ENCODE peak calls at places on chromosomes 5 and 9, in six cellular contexts. F, V, Y, J, A and Q are unnamed samples.

GRCh38 chr5:169174923-169175322 is 126.0 kb downstream of the SLIT3 start:
- DNase-seq in F (no peak), Y (no peak), V (no peak), A (no peak), J (no peak), Q (no peak)

GRCh38 chr5:17343675-17344074 is 126.2 kb downstream of the BASP1 start:
- DNase-seq in A (no peak), F (no peak), Y (no peak), J (no peak), V (no peak), Q (no peak)

GRCh38 chr5:90866333-90866732 is 307.7 kb downstream of the ADGRV1 start:
- DNase-seq in J (no peak), F (peak; percentile 48), V (no peak), A (no peak), Y (no peak), Q (no peak)

GRCh38 chr9:129140397-129141065 is 29.3 kb downstream of the PTPA start:
- DNase-seq in A (peak; percentile 63), F (peak; percentile 68), Y (no peak), J (no peak), V (peak; percentile 79), Q (no peak)

GRCh38 chr5:169550227-169550626 is 33.3 kb upstream of the SPDL1 start:
- DNase-seq in J (no peak), A (no peak), V (no peak), Y (no peak), F (no peak), Q (no peak)

GRCh38 chr9:99748251-99748650 is 73.4 kb upstream of the NR4A3 start:
- DNase-seq in A (no peak), Y (no peak), F (no peak), J (no peak), V (no peak), Q (no peak)

GRCh38 chr5:83222906-83223305 is 145.6 kb downstream of the XRCC4 start:
- DNase-seq in V (no peak), Y (no peak), J (no peak), A (no peak), F (no peak), Q (no peak)

GRCh38 chr9:1462626-1463308 is 412.6 kb downstream of the DMRT2 start:
- DNase-seq in F (no peak), V (no peak), J (no peak), A (no peak), Y (no peak), Q (no peak)

GRCh38 chr5:126806-127205 is 34.8 kb downstream of the PLEKHG4B start:
- DNase-seq in F (no peak), Y (no peak), V (no peak), A (no peak), J (peak; percentile 29), Q (no peak)

GRCh38 chr9:116156621-116157314 is 3.2 kb downstream of the PAPPA start:
- DNase-seq in Y (no peak), A (peak; percentile 79), F (peak; percentile 44), J (no peak), V (peak; percentile 80), Q (peak; percentile 84)

GRCh38 chr5:90294604-90295003 is 115.0 kb downstream of the CETN3 start:
- DNase-seq in Y (no peak), J (no peak), A (no peak), V (no peak), F (no peak), Q (no peak)

GRCh38 chr9:20319641-20320337 is 302.5 kb downstream of the MLLT3 start:
- DNase-seq in Y (no peak), A (no peak), F (no peak), V (no peak), J (peak; percentile 86), Q (no peak)

GRCh38 chr5:56735845-56736641 is 79.3 kb upstream of the MAP3K1 start:
- DNase-seq in J (no peak), Y (no peak), V (no peak), F (no peak), A (no peak), Q (no peak)

GRCh38 chr5:66171349-66172344 is 27.5 kb downstream of the SREK1 start:
- DNase-seq in A (peak; percentile 22), J (no peak), F (peak; percentile 34), Y (no peak), V (no peak), Q (no peak)

GRCh38 chr5:143008809-143009521 is 238.8 kb downstream of the ARHGAP26 start:
- DNase-seq in Y (peak; percentile 49), V (no peak), J (no peak), F (no peak), A (peak; percentile 32), Q (peak; percentile 61)

GRCh38 chr9:76761448-76761847 is 2.8 kb upstream of the PCA3 start:
- DNase-seq in V (no peak), F (no peak), Y (no peak), J (no peak), A (no peak), Q (no peak)

GRCh38 chr9:9746826-9747225 is 866.0 kb downstream of the PTPRD start:
- DNase-seq in F (no peak), V (no peak), Y (no peak), J (no peak), A (no peak), Q (no peak)

GRCh38 chr5:32708949-32709348 is 2.2 kb upstream of the NPR3 start:
- DNase-seq in F (peak; percentile 11), Y (no peak), J (no peak), A (no peak), V (peak; percentile 56), Q (no peak)

GRCh38 chr5:1508679-1509290 is 15.0 kb downstream of the LPCAT1 start:
- DNase-seq in J (no peak), V (peak; percentile 55), A (no peak), F (no peak), Y (peak; percentile 44), Q (peak; percentile 66)

GRCh38 chr5:43140286-43140685 is 19.6 kb downstream of the ZNF131 start:
- DNase-seq in J (no peak), V (no peak), A (no peak), F (no peak), Y (no peak), Q (no peak)

GRCh38 chr5:66145737-66146136 is 1.6 kb downstream of the SREK1 start:
- DNase-seq in F (no peak), Y (no peak), V (no peak), J (no peak), A (no peak), Q (no peak)

GRCh38 chr5:38710616-38711015 is 135.2 kb upstream of the OSMR start:
- DNase-seq in J (no peak), F (no peak), A (no peak), V (no peak), Y (no peak), Q (no peak)

GRCh38 chr5:140245926-140246325 is 57.0 kb downstream of the PFDN1 start:
- DNase-seq in F (no peak), J (no peak), Y (no peak), V (no peak), A (no peak), Q (no peak)
- H3K4me1 ChIP-seq in F (peaks cover 40% of the 10 kb centered on the region), J (peaks cover 67% of the 10 kb centered on the region), Y (peaks cover 60% of the 10 kb centered on the region), V (no peaks in the 10 kb centered on the region), A (peaks cover 43% of the 10 kb centered on the region), Q (no peaks in the 10 kb centered on the region)

DNA sequence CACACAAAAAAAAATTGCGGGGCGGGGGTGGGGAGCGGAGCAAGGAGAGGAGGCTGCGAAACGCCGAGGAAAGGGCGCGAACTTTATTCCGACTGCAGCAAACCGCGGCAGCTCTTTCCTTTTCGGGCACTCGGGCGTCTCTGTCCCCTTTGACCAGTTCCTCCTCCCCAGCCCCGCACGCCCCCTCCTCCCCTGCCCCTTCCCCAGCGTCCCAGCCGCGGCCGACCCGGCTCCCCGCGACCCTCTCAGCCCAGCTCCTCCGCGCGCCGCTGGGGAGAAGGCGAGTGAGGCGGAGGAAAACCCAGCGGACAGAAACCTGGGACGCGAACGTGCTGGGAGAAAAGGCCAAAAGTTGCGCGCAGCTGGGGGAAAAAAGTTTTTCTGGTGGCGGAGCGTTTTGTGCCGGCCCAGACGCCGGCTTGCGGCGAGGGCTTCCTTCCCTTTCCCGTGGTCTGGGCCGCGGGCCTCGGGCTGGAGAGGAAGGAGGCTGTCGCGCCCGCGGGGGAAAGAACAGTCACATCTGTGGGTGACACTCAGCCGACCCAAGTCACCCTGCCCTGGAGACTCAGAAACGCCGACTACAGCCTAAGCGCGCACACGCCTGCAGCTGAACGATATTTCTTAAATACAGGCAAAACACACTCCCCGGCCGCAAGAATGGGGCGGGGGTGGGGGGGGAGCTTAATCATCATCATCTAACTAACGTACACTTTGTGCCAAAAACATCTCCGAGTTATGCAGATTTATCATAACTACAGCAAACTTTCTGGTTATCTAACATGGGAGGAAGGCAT is 1.1 kb upstream of the BNC2 start:
- DNase-seq in F (peak; percentile 69), A (peak; percentile 42), Y (peak; percentile 69), J (no peak), V (peak; percentile 86), Q (peak; percentile 86)
- H3K27ac ChIP-seq in F (peak overlapping the region; percentile 47), A (peak overlapping the region; percentile 44), Y (peak overlapping the region; percentile 73), J (peak overlapping the region; percentile 94), V (peak overlapping the region; percentile 96), Q (peak overlapping the region; percentile 30)

DNA sequence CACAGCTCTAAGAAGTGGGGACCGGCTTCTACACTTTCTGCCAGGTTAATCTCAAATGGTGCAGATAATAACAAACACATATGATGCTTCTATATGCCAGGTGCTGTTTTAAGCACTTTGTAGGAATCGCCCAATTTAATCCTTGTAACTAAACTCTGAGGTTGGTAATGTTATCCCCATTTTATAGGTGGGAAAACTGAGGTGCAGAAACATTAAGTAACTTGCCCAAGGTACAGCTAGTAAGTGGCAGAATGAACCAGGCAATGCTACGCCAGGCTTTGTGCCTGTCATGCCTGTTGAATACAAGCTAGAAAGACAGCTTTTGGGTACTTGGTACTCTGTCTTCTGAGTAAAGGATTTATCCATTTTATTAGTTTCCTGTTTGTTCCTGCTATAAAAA is 19.7 kb downstream of the IQGAP2 start:
- DNase-seq in F (no peak), J (no peak), A (no peak), Y (no peak), V (no peak), Q (no peak)
- H3K4me1 ChIP-seq in F (no peaks in the 10 kb centered on the region), J (peaks cover 25% of the 10 kb centered on the region), A (no peaks in the 10 kb centered on the region), Y (peaks cover 11% of the 10 kb centered on the region), V (no peaks in the 10 kb centered on the region), Q (no peaks in the 10 kb centered on the region)

GRCh38 chr9:90801175-90801506 is 478 bp upstream of the SYK start:
- DNase-seq in F (no peak), J (no peak), Y (no peak), A (no peak), V (no peak), Q (no peak)

GRCh38 chr9:90801507-90802289 is at the start of gene SYK:
- DNase-seq in V (peak; percentile 67), F (peak; percentile 66), A (peak; percentile 11), Y (peak; percentile 89), J (no peak), Q (peak; percentile 81)

GRCh38 chr9:90803860-90804593 is 2.4 kb downstream of the SYK start:
- DNase-seq in Y (no peak), V (no peak), A (no peak), F (no peak), J (no peak), Q (no peak)

GRCh38 chr9:90805006-90805993 is 3.7 kb downstream of the SYK start:
- DNase-seq in F (peak; percentile 22), J (no peak), V (no peak), Y (no peak), A (no peak), Q (no peak)

GRCh38 chr9:90802534-90802933 is 915 bp downstream of the SYK start:
- DNase-seq in V (no peak), Y (no peak), F (no peak), J (no peak), A (no peak), Q (no peak)
- H3K27ac ChIP-seq in V (peak overlapping the region; percentile 66), Y (peak overlapping the region; percentile 92), F (no peak overlapping the region), J (peak overlapping the region; percentile 72), A (no peak overlapping the region), Q (no peak overlapping the region)